ENCODE peak calls at places on chromosomes 4 and X, in five cellular contexts. One of them, this sample, is unnamed.

GRCh38 chr4:42750091-42750490 is 93.2 kb upstream of the ATP8A1 start:
- DNase-seq in T-helper 17 cell: peak; percentile 10
- DNase-seq in T follicular helper cell: peak; percentile 17
- DNase-seq in kidney tubule cell: no peak
- DNase-seq in M059J: no peak
- DNase-seq in this sample: no peak

GRCh38 chrX:53263597-53264094 is 17.7 kb downstream of the IQSEC2 start:
- DNase-seq in T-helper 17 cell: no peak
- DNase-seq in T follicular helper cell: no peak
- DNase-seq in kidney tubule cell: peak; percentile 96
- DNase-seq in M059J: peak; percentile 92
- DNase-seq in this sample: peak; percentile 63

GRCh38 chrX:106897259-106897658 is 5.9 kb downstream of the RIPPLY1 start:
- DNase-seq in T-helper 17 cell: no peak
- DNase-seq in T follicular helper cell: no peak
- DNase-seq in kidney tubule cell: peak; percentile 53
- DNase-seq in M059J: peak; percentile 65
- DNase-seq in this sample: no peak

GRCh38 chr4:65924843-65925242 is 254.6 kb upstream of the EPHA5 start:
- DNase-seq in T-helper 17 cell: no peak
- DNase-seq in T follicular helper cell: no peak
- DNase-seq in kidney tubule cell: no peak
- DNase-seq in M059J: no peak
- DNase-seq in this sample: no peak

GRCh38 chr4:173264245-173264959 is 69.8 kb downstream of the HMGB2 start:
- DNase-seq in T-helper 17 cell: no peak
- DNase-seq in T follicular helper cell: peak; percentile 6
- DNase-seq in kidney tubule cell: peak; percentile 8
- DNase-seq in M059J: peak; percentile 22
- DNase-seq in this sample: no peak

GRCh38 chrX:77658886-77659285 is 127.1 kb downstream of the ATRX start:
- DNase-seq in T-helper 17 cell: no peak
- DNase-seq in T follicular helper cell: no peak
- DNase-seq in kidney tubule cell: no peak
- DNase-seq in M059J: no peak
- DNase-seq in this sample: no peak

GRCh38 chr4:143025111-143025704 is 159.5 kb upstream of the USP38 start:
- DNase-seq in T-helper 17 cell: no peak
- DNase-seq in T follicular helper cell: no peak
- DNase-seq in kidney tubule cell: peak; percentile 68
- DNase-seq in M059J: peak; percentile 62
- DNase-seq in this sample: peak; percentile 34

GRCh38 chr4:116878280-116878679 is 207.1 kb downstream of the TRAM1L1 start:
- DNase-seq in T-helper 17 cell: no peak
- DNase-seq in T follicular helper cell: no peak
- DNase-seq in kidney tubule cell: no peak
- DNase-seq in M059J: no peak
- DNase-seq in this sample: no peak

GRCh38 chr4:87204559-87204958 is 15.9 kb downstream of the KLHL8 start:
- DNase-seq in T-helper 17 cell: no peak
- DNase-seq in T follicular helper cell: no peak
- DNase-seq in kidney tubule cell: no peak
- DNase-seq in M059J: no peak
- DNase-seq in this sample: no peak

GRCh38 chrX:28039258-28039657 is 58.0 kb upstream of the DCAF8L1 start:
- DNase-seq in T-helper 17 cell: no peak
- DNase-seq in T follicular helper cell: no peak
- DNase-seq in kidney tubule cell: no peak
- DNase-seq in M059J: no peak
- DNase-seq in this sample: no peak

GRCh38 chr4:176791591-176792347 is 953 bp downstream of the VEGFC start:
- DNase-seq in T-helper 17 cell: no peak
- DNase-seq in T follicular helper cell: no peak
- DNase-seq in kidney tubule cell: peak; percentile 68
- DNase-seq in M059J: peak; percentile 65
- DNase-seq in this sample: peak; percentile 47

GRCh38 chr4:38868055-38868965 is 704 bp downstream of the FAM114A1 start:
- DNase-seq in T-helper 17 cell: no peak
- DNase-seq in T follicular helper cell: no peak
- DNase-seq in kidney tubule cell: peak; percentile 21
- DNase-seq in M059J: no peak
- DNase-seq in this sample: no peak

GRCh38 chr4:121138014-121138413 is 26.1 kb downstream of the TNIP3 start:
- DNase-seq in T-helper 17 cell: no peak
- DNase-seq in T follicular helper cell: no peak
- DNase-seq in kidney tubule cell: no peak
- DNase-seq in M059J: no peak
- DNase-seq in this sample: no peak

GRCh38 chrX:44428989-44429627 is 85.6 kb upstream of the EFHC2 start:
- DNase-seq in T-helper 17 cell: no peak
- DNase-seq in T follicular helper cell: no peak
- DNase-seq in kidney tubule cell: peak; percentile 23
- DNase-seq in M059J: peak; percentile 36
- DNase-seq in this sample: no peak

GRCh38 chr4:164446516-164446915 is 307.4 kb upstream of the SMIM31 start:
- DNase-seq in T-helper 17 cell: no peak
- DNase-seq in T follicular helper cell: no peak
- DNase-seq in kidney tubule cell: peak; percentile 42
- DNase-seq in M059J: peak; percentile 31
- DNase-seq in this sample: peak; percentile 28

GRCh38 chr4:7335363-7336066 is 99.2 kb downstream of the PSAPL1 start:
- DNase-seq in T-helper 17 cell: no peak
- DNase-seq in T follicular helper cell: no peak
- DNase-seq in kidney tubule cell: peak; percentile 52
- DNase-seq in M059J: peak; percentile 27
- DNase-seq in this sample: peak; percentile 1

GRCh38 chrX:107449490-107450175 is at the start of gene FRMPD3:
- DNase-seq in T-helper 17 cell: no peak
- DNase-seq in T follicular helper cell: no peak
- DNase-seq in kidney tubule cell: no peak
- DNase-seq in M059J: no peak
- DNase-seq in this sample: no peak

GRCh38 chr4:89301003-89301402 is 6.6 kb downstream of the GPRIN3 start:
- DNase-seq in T-helper 17 cell: no peak
- DNase-seq in T follicular helper cell: no peak
- DNase-seq in kidney tubule cell: no peak
- DNase-seq in M059J: no peak
- DNase-seq in this sample: no peak

GRCh38 chr4:15682340-15682725 is 706 bp downstream of the FAM200B start:
- DNase-seq in T-helper 17 cell: no peak
- DNase-seq in T follicular helper cell: no peak
- DNase-seq in kidney tubule cell: peak; percentile 9
- DNase-seq in M059J: no peak
- DNase-seq in this sample: no peak

GRCh38 chr4:16884673-16885460 is 13.6 kb downstream of the LDB2 start:
- DNase-seq in T-helper 17 cell: no peak
- DNase-seq in T follicular helper cell: no peak
- DNase-seq in kidney tubule cell: no peak
- DNase-seq in M059J: peak; percentile 50
- DNase-seq in this sample: no peak

GRCh38 chr4:7411491-7411890 is 23.2 kb downstream of the PSAPL1 start:
- DNase-seq in T-helper 17 cell: no peak
- DNase-seq in T follicular helper cell: no peak
- DNase-seq in kidney tubule cell: no peak
- DNase-seq in M059J: no peak
- DNase-seq in this sample: no peak

This sample was measured in kidney glomerular epithelial cell.